ENCODE peak calls at places on chromosomes 3 and 15, in ten cellular contexts. V is psoas muscle, B is heart right ventricle, C is testis, Z is GM20000, H is fibroblast of the aortic adventitia, A is upper lobe of right lung, Q is heart left ventricle, G is ascending aorta, O is HFF-Myc. U is an unnamed sample.

GRCh38 chr3:59317386-59317785 is 267.6 kb upstream of the CFAP20DC start:
- DNase-seq in G (no peak), C (no peak), H (no peak), A (no peak), Q (no peak), V (no peak), B (no peak), Z (no peak), O (no peak), U (no peak)

GRCh38 chr3:125589743-125590142 is 5.6 kb downstream of the OSBPL11 start:
- DNase-seq in G (no peak), Q (no peak), C (no peak), Z (peak; percentile 39), A (no peak), H (peak; percentile 10), V (no peak), B (no peak), O (no peak), U (no peak)

GRCh38 chr3:186261638-186262037 is 100.4 kb downstream of the DGKG start:
- DNase-seq in V (no peak), C (no peak), H (no peak), Z (peak; percentile 27), O (no peak), G (no peak), Q (no peak), A (no peak), B (no peak), U (no peak)

GRCh38 chr3:141960731-141961130 is 84.3 kb downstream of the ATP1B3 start:
- DNase-seq in B (no peak), Q (no peak), A (no peak), G (no peak), O (peak; percentile 11), V (no peak), Z (no peak), H (peak; percentile 63), C (no peak), U (no peak)

GRCh38 chr3:141680620-141681389 is 57.3 kb upstream of the RNF7 start:
- DNase-seq in C (no peak), B (peak; percentile 29), A (no peak), Q (peak; percentile 69), Z (no peak), V (no peak), H (peak; percentile 59), O (no peak), G (no peak), U (no peak)

GRCh38 chr3:189937302-189938255 is 183.1 kb downstream of the P3H2 start:
- DNase-seq in B (no peak), O (peak; percentile 92), Q (no peak), A (no peak), Z (no peak), G (no peak), V (no peak), H (peak; percentile 98), C (no peak), U (no peak)

GRCh38 chr3:50211930-50212329 is 6.9 kb downstream of the SLC38A3 start:
- DNase-seq in Q (no peak), V (no peak), C (no peak), A (no peak), B (no peak), H (peak; percentile 9), G (no peak), O (no peak), Z (no peak), U (no peak)

GRCh38 chr15:59176653-59177444 is 29.8 kb upstream of the LDHAL6B start:
- DNase-seq in C (no peak), Q (no peak), A (no peak), V (no peak), Z (no peak), O (no peak), G (no peak), B (no peak), H (no peak), U (no peak)

DNA sequence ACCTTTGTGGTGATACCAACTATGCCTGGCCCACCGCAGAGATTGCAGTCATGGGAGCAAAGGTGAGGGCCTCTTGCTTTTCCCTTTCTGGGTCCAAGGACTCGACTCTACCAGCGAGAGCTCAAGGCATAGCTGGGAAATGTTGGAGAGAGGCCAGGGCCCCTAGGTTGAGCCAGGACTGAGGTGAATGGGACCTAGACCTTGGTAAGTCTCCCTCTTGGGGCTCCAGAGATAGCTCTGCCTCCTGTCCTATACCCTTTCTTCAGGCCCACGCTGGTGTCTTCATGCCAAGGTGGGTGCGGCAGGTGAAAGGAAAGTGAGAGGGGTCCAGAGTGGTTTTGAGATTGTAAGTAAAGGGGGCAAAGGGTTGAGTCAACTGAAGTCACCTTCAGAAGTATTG is 77.5 kb downstream of the PCCB start:
- DNase-seq in Z (no peak), C (no peak), B (no peak), Q (no peak), H (no peak), A (no peak), O (no peak), G (no peak), V (no peak), U (no peak)
- TF ChIP-seq CTCF in Z (no peak), C (no peak), B (no peak), Q (no peak), H (no peak), A (no peak), O (no peak), G (no peak), V (no peak), U (no peak)

GRCh38 chr3:134004841-134005240 is 24.9 kb downstream of the SLCO2A1 start:
- DNase-seq in A (no peak), V (no peak), H (peak; percentile 40), C (no peak), O (no peak), Z (no peak), B (no peak), G (no peak), Q (no peak), U (no peak)

GRCh38 chr3:134009345-134010000 is 20.3 kb downstream of the SLCO2A1 start:
- DNase-seq in H (peak; percentile 63), V (no peak), C (no peak), A (no peak), O (no peak), Z (no peak), B (no peak), G (no peak), Q (no peak), U (no peak)

GRCh38 chr3:134003066-134003465 is 26.7 kb downstream of the SLCO2A1 start:
- DNase-seq in V (no peak), Q (no peak), Z (no peak), B (no peak), A (no peak), G (no peak), C (no peak), O (no peak), H (no peak), U (no peak)

GRCh38 chr3:134008630-134009156 is 21.0 kb downstream of the SLCO2A1 start:
- DNase-seq in G (no peak), C (no peak), O (peak; percentile 44), A (no peak), V (no peak), Q (no peak), Z (no peak), B (no peak), H (peak; percentile 85), U (no peak)

DNA sequence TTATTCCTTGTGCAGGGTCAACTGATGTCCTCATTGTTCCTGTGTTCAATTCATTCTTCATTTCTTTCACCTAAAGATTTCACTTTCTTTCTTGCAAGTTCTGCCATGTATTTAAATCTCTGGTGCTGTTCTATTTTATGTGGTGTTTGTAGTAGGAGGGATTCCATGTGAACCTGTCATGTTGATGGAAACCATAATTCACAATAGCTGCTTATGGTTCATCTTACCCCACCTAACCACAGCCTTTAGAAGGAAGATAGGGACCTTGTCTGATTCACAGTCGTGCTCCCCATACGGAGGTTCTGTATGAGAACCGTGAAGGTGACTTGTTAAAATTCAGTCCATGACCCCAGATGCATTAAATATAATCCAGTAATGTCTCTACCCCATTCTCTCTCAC is 21.9 kb downstream of the SLCO2A1 start:
- DNase-seq in Q (no peak), A (no peak), V (no peak), Z (no peak), G (no peak), O (no peak), B (no peak), H (no peak), C (no peak), U (no peak)
- TF ChIP-seq CTCF in Q (no peak), A (no peak), V (no peak), Z (no peak), G (no peak), O (no peak), B (no peak), H (no peak), C (no peak), U (no peak)

GRCh38 chr3:8186213-8186612 is 315.4 kb upstream of the LMCD1 start:
- DNase-seq in O (no peak), G (no peak), H (no peak), Q (no peak), A (no peak), B (no peak), Z (no peak), V (no peak), C (no peak), U (no peak)

GRCh38 chr3:8197384-8197783 is 304.2 kb upstream of the LMCD1 start:
- DNase-seq in Q (peak; percentile 13), Z (no peak), H (no peak), G (no peak), O (no peak), B (peak; percentile 21), V (no peak), C (no peak), A (no peak), U (no peak)

DNA sequence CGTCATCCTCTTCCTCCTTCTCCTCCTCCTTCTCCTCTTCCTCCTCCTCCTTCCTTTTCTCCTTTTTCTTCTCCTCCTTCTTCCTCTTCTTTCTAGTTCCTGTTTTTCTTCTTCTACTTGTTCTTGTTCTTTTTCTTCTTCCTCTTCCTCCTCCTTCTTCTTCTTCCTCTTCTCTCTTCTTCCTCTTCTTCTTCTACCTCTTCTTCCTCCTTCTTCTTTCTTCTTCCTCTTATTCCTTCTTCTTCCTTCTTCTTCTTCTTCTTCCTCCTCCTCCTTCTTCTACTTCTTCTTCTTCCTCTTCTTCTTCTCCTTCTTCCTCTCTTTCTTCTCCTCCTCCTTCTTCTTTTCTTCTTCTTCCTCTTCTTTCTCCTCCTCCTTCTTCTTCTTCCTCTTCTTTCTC is 310.2 kb upstream of the LMCD1 start:
- DNase-seq in G (no peak), A (no peak), V (no peak), C (no peak), H (no peak), Q (no peak), Z (no peak), O (no peak), B (no peak), U (no peak)
- TF ChIP-seq CTCF in G (no peak), A (no peak), V (no peak), C (no peak), H (no peak), Q (no peak), Z (no peak), O (no peak), B (no peak), U (no peak)

DNA sequence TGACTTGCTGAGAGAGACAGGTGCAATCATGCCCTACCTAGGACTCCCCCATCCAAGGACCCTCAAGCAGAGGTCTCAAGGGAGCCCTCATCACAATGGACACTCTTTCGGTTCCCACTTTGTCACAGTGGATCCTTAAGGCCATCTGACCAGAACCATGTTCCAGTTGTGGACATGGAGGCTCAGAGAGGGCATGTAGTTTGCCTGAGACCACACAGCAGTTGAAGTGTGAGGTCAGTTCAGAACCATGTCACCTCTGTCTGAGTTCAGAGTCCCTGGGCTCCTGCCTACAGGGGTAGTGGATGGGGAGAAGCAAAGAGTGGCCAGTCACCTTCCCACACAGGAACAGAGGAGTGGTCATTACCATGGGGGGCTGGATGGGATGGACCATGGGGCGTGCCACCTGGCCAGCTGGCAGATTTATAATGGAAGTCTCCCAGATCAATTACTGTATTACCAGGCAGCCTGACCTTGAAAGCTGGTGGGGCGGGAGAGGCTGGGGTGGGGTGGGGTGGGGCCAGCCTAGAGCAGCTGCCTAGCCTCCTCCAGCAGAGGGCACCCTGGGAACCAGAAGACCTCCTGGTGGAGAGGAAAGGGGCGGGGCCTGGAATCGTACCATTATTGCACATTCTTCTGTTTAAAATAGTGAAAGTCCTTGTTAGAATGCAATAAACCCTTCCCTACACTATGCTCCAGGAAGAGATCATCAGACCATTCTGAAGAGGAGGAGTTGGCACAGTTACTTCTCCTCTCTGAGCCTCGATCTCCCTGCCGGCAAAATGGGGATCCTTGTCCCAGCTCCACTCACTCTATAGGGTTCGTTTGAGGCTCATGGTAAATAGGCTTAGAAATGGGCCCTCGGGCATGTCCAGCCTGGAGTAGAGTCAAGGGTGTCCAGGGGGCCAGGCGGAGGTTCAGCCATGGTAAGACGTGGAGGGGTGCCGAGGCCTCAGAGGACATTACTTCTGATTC is 26.9 kb upstream of the LINGO1 start:
- DNase-seq in G (no peak), A (no peak), Z (peak; percentile 68), H (peak; percentile 81), Q (peak; percentile 33), O (peak; percentile 9), V (no peak), C (peak; percentile 74), B (peak; percentile 42), U (peak; percentile 71)
- TF ChIP-seq CTCF in G (no peak), A (peak; percentile 30), Z (no peak), H (peak; percentile 54), Q (peak; percentile 46), O (peak; percentile 44), V (peak; percentile 32), C (no peak), B (peak; percentile 12), U (peak; percentile 27)

U was measured in glutamatergic neuron.